ENCODE peak calls at places on chromosomes 7 and 10, in nine cellular contexts. K is NCI-H1048; S is midbrain; V is amniotic stem cell; E is stimulated activated naive CD8-positive, alpha-beta T cell treated with anti-CD3 and anti-CD28 coated beads, Interleukin-15, Interleukin-2, amounts not matched to agents 100 U/mL and 50 U/mL, for 24 hours; H is tibial artery; Q is stimulated activated CD8-positive, alpha-beta memory T cell treated with anti-CD3 and anti-CD28 coated beads, Interleukin-15, amount 100 ng/mL, for 24 hours; R is NB4; M is DMS79 treated with DMSO at 0.1 percent for 48 hours. B is an unnamed sample.

GRCh38 chr7:121544199-121544598 is 148.1 kb upstream of the FAM3C start:
- DNase-seq in E (no peak), K (no peak), Q (no peak), R (no peak), S (no peak), M (no peak), V (no peak), H (no peak), B (no peak)

GRCh38 chr7:29771081-29771832 is 35.1 kb upstream of the WIPF3 start:
- DNase-seq in K (no peak), V (no peak), R (no peak), Q (no peak), E (no peak), H (no peak), S (no peak), M (peak; percentile 73), B (no peak)

GRCh38 chr7:19707240-19707639 is 1.6 kb downstream of the POLR1F start:
- DNase-seq in H (no peak), E (no peak), R (peak; percentile 10), S (no peak), K (no peak), Q (no peak), M (no peak), V (no peak), B (no peak)

GRCh38 chr10:96573036-96573435 is 13.8 kb downstream of the TM9SF3 start:
- DNase-seq in E (no peak), K (no peak), H (no peak), M (no peak), S (no peak), V (no peak), R (no peak), Q (no peak), B (no peak)

GRCh38 chr10:19816420-19817250 is at the start of gene PLXDC2:
- DNase-seq in H (peak; percentile 77), S (peak; percentile 70), R (peak; percentile 36), K (no peak), Q (no peak), V (no peak), M (no peak), E (peak; percentile 9), B (peak; percentile 59)

GRCh38 chr7:128363261-128363721 is 1.8 kb upstream of the PRRT4 start:
- DNase-seq in H (no peak), V (no peak), S (no peak), Q (no peak), M (no peak), K (no peak), R (no peak), E (no peak), B (no peak)

GRCh38 chr10:29946953-29947700 is 112.3 kb downstream of the JCAD start:
- DNase-seq in Q (no peak), V (peak; percentile 35), E (no peak), K (no peak), S (no peak), H (peak; percentile 93), M (no peak), R (no peak), B (no peak)

GRCh38 chr7:74275401-74275881 is 13.8 kb upstream of the CLIP2 start:
- DNase-seq in M (no peak), Q (no peak), K (no peak), H (no peak), R (peak; percentile 75), E (no peak), V (no peak), S (no peak), B (no peak)

GRCh38 chr7:99224263-99224947 is 16.5 kb upstream of the KPNA7 start:
- DNase-seq in M (no peak), E (peak; percentile 10), V (no peak), K (no peak), Q (no peak), R (peak; percentile 66), H (peak; percentile 90), S (no peak), B (peak; percentile 58)

GRCh38 chr10:98971464-98971863 is 264.2 kb downstream of the HPSE2 start:
- DNase-seq in V (no peak), K (no peak), H (no peak), E (no peak), M (no peak), S (no peak), Q (no peak), R (peak; percentile 61), B (no peak)

GRCh38 chr7:92691578-92691977 is 101.4 kb upstream of the FAM133B start:
- DNase-seq in V (peak; percentile 36), K (peak; percentile 8), H (no peak), R (peak; percentile 68), E (no peak), M (no peak), S (peak; percentile 23), Q (no peak), B (no peak)

GRCh38 chr7:81676105-81676811 is 93.6 kb downstream of the HGF start:
- DNase-seq in M (no peak), Q (no peak), E (no peak), K (no peak), R (peak; percentile 22), S (no peak), V (no peak), H (no peak), B (no peak)

B was measured in left colon.